ENCODE peak calls at places on chromosomes 12 and 14, in five cellular contexts. O, N, Z, M and T are unnamed samples.

GRCh38 chr14:50560929-50561280 is 960 bp downstream of the ATL1 start:
- DNase-seq in O (peak), N (peak), Z (peak), M (peak), T (peak)

GRCh38 chr12:101942206-101942605 is 64.8 kb downstream of the DRAM1 start:
- DNase-seq in O (no peak), N (no peak), Z (no peak), M (no peak), T (no peak)

GRCh38 chr12:68185598-68185997 is 26.1 kb upstream of the IFNG start:
- DNase-seq in O (no peak), N (no peak), Z (no peak), M (no peak), T (no peak)

GRCh38 chr12:42386310-42386709 is 60.3 kb downstream of the PPHLN1 start:
- DNase-seq in O (no peak), N (no peak), Z (no peak), M (no peak), T (no peak)

GRCh38 chr12:53267309-53268008 is 640 bp upstream of the ESPL1 start:
- DNase-seq in O (no peak), N (no peak), Z (no peak), M (no peak), T (no peak)

GRCh38 chr12:123119808-123120207 is 31.1 kb downstream of the PITPNM2 start:
- DNase-seq in O (no peak), N (no peak), Z (no peak), M (peak), T (no peak)

GRCh38 chr14:67241416-67242362 is at the start of gene PALS1:
- DNase-seq in O (peak), N (no peak), Z (peak), M (peak), T (peak)

GRCh38 chr12:131473721-131474709 is 236.9 kb upstream of the SFSWAP start:
- DNase-seq in O (no peak), N (no peak), Z (peak), M (no peak), T (no peak)

GRCh38 chr12:32025906-32026305 is 66.7 kb downstream of the RESF1 start:
- DNase-seq in O (no peak), N (no peak), Z (no peak), M (no peak), T (no peak)

DNA sequence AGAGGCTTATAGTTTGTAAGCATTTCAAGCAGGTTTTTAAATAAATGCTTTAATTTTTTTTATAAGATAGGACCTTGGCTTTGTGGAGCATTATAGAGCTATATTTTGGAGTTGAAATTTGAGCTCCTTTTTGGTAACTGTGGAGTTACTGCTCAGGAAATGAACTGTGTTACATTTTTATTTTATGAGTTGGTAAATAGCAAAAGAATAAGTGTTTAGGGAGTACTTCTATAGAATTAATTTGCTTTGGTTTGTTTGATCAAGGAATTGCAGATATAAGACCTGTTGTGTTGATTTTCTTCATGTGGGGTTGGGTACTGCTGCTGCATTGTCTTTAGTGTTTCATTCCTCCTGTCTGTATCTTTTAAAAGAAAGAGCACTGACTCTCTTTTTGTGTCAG is 3.5 kb downstream of the ATP2A2 start:
- DNase-seq in O (no peak), N (no peak), Z (no peak), M (no peak), T (no peak)
- H3K4me3 ChIP-seq in O (peak), N (no peak), Z (no peak), M (no peak), T (peak)

DNA sequence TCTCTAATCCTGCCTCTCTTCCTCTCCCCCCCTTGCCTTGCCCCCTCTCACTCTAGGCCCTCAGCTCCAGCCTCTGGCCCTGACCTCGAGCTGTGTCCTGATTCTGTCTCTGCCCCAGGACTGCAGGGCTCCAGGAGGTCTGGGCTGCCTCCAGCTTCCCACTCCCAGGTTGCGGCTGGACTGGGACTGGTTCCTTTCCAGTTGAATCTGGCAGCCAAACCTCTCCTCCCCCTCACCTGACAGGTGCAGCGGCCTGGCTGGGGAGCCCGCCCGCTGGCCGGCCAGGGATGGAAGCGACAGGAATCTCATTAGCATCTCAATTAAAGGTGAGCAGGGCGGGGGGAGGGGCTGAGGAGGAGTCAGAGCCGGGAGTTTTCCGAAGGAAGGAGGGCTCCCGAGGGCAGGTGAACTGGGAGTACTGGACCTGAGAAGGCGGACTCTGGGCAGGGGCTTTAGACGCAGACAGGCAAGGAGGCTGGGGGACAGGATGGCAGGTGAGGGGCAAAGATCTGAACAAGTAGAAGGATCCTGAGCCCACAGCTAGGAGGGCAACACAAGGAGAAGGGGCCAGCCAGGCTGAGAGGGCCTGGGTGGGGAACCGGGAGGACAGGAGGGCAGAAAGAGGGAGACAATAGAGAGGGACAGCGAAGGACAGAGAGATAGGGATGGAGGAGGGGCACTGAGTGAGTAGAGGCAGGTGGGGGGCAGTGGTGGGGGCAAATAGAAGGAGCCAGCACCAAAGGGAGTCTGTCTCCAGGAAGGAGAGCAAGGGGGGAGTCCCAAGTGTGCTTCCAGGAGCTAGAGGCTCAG is at the start of gene SCNN1A:
- DNase-seq in O (no peak), N (no peak), Z (peak), M (no peak), T (no peak)
- H2BK120ac ChIP-seq in O (peak), N (peak), Z (peak), M (peak), T (peak)

DNA sequence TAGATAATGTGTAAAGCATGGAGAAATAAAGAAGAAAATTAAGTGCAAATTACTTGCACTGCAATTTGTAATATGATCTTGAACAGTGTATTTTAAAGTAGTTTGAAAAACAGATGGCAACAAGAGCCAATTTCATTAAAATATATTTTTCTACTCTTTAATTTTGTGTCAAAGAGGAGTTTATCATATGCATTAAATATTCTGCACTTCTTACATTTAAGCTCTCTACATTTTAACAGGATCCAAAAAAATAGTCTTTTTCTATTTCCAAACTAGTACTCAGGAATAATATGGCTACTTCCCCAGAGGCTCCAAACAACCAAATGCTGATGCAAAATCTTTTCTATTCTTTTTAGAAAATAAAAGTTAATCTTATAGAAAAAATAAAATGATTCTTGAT is 1221.5 kb downstream of the FSCB start:
- DNase-seq in O (no peak), N (no peak), Z (no peak), M (no peak), T (no peak)
- H3K14ac ChIP-seq in O (no peak), N (no peak), Z (no peak), M (no peak), T (no peak)

GRCh38 chr14:23056257-23056955 is 914 bp downstream of the CDH24 start:
- DNase-seq in O (peak), N (peak), Z (peak), M (peak), T (peak)
- H3K4me3 ChIP-seq in O (peak), N (peak), Z (peak), M (peak), T (peak)

GRCh38 chr14:47596232-47596631 is 79.2 kb downstream of the MDGA2 start:
- DNase-seq in O (no peak), N (no peak), Z (no peak), M (no peak), T (no peak)

GRCh38 chr14:47585447-47585846 is 90.0 kb downstream of the MDGA2 start:
- DNase-seq in O (no peak), N (no peak), Z (no peak), M (no peak), T (no peak)

DNA sequence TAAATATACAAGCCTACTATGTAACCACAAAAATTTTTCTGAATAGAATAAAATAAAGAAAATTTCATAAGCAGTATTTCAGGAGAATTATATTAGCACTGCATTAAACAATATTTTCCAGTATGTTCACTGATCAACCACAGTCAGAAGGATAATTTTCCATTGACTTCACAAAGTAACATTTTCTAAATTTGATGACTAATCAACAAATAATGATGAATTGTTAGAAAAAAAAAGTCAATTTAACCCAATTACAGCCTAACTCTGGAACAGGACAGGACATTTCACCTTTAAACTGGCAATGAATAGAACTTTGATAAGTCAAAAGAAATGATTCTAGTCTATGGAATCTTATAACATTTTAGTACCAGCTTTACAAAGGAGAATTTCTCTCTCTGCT is 84.6 kb downstream of the MDGA2 start:
- DNase-seq in O (no peak), N (no peak), Z (no peak), M (no peak), T (no peak)
- H2BK120ac ChIP-seq in O (no peak), N (no peak), Z (no peak), M (no peak), T (no peak)

GRCh38 chr14:52553002-52553670 is 500 bp downstream of the GPR137C start:
- DNase-seq in O (no peak), N (no peak), Z (peak), M (peak), T (peak)
- H3K14ac ChIP-seq in O (no peak), N (peak), Z (no peak), M (peak), T (peak)

DNA sequence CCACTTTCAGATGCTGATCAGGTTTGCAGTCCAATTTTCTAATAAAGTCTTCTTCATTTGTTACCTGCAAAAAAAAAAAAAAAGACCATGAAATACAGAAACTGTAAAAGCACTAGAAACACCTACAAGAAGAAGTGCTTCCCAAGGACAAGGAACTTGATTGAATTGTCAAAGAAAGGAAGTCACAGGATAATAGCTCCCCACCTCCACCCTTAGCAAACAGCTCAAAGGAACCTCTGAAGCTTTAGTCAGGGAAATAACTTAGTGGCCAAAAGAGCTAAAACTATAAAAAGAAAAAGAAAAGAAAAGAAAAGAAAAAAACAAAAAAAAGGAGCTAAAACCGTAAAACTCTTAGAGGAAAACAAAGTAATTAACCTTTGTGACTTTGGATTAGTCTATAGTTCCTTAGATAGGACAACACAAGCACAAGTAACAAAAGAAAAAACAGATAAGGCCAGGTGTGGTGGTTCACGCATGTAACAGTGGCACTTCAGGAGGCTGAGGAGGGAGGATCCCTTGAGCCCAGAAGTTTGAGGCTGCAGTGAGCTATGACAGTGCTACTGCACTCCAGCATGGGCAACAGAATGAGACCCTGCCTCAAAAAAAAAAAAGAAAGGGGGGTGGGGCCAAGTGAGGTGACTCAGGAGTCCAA is 28.5 kb downstream of the ZFYVE1 start:
- DNase-seq in O (no peak), N (no peak), Z (no peak), M (no peak), T (no peak)
- H3K4me3 ChIP-seq in O (no peak), N (no peak), Z (no peak), M (no peak), T (no peak)

GRCh38 chr12:127599441-127599840 is 667.5 kb upstream of the TMEM132C start:
- DNase-seq in O (no peak), N (no peak), Z (no peak), M (no peak), T (no peak)
- H2BK120ac ChIP-seq in O (no peak), N (no peak), Z (no peak), M (no peak), T (no peak)

GRCh38 chr14:105260826-105261438 is 12.6 kb downstream of the BTBD6 start:
- DNase-seq in O (no peak), N (no peak), Z (no peak), M (no peak), T (no peak)
- H3K14ac ChIP-seq in O (no peak), N (peak), Z (no peak), M (no peak), T (no peak)

DNA sequence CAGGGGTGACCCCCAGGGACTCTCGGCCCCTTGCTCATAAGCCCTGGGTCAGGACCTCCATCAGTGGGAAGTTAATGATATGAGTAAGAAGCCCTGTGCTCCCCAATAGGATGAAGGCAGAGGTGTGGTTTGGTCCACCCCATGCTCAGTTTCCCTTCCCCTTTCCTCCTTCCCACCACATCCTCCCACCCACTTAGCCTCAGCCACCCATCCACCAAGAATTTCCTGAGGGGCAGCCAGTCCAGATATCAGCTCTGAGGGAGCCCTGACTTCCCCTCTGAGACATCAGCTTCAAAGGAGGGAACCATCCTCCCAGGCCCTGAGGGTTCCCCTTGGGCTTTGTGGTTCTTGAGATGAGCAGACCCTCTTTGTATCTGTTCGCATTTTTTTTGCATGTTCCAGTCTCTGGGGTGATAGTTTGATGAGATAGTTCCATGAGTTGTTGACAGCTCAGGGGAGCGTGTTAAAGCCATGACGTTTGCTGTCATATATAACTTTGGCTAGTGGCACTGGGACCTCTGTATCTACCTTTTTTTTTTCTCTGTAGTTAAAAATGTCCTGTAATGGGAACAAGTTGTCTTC is 71.2 kb downstream of the LGMN start:
- DNase-seq in O (no peak), N (no peak), Z (no peak), M (peak), T (no peak)
- H3K4me3 ChIP-seq in O (no peak), N (no peak), Z (no peak), M (no peak), T (no peak)